ENCODE peak calls at places on chromosomes 7 and 10, in eight cellular contexts. L, D, S, Y, J, F, X and O are unnamed samples.

GRCh38 chr7:988963-989529 is 6.1 kb downstream of the CYP2W1 start:
- DNase-seq in L (no peak), D (no peak), S (no peak), Y (no peak), J (no peak), F (no peak), X (no peak), O (no peak)

GRCh38 chr10:75067272-75067671 is 44.2 kb upstream of the SAMD8 start:
- DNase-seq in L (no peak), D (no peak), S (no peak), Y (no peak), J (no peak), F (no peak), X (no peak), O (no peak)

GRCh38 chr7:4882169-4882741 is 1.3 kb downstream of the RADIL start:
- DNase-seq in L (no peak), D (peak; percentile 61), S (peak; percentile 29), Y (peak; percentile 28), J (no peak), F (no peak), X (no peak), O (no peak)

GRCh38 chr7:100584677-100585510 is 1.0 kb downstream of the LRCH4 start:
- DNase-seq in L (no peak), D (peak; percentile 82), S (peak; percentile 75), Y (peak; percentile 65), J (peak; percentile 77), F (no peak), X (no peak), O (peak; percentile 51)

GRCh38 chr10:72690071-72690755 is 1.7 kb upstream of the MCU start:
- DNase-seq in L (no peak), D (no peak), S (no peak), Y (no peak), J (no peak), F (no peak), X (no peak), O (no peak)

GRCh38 chr10:57955076-57955475 is 312.6 kb downstream of the IPMK start:
- DNase-seq in L (no peak), D (peak; percentile 80), S (no peak), Y (no peak), J (peak; percentile 55), F (no peak), X (no peak), O (peak; percentile 67)

GRCh38 chr10:103044942-103045489 is 126.9 kb downstream of the CNNM2 start:
- DNase-seq in L (no peak), D (peak; percentile 88), S (no peak), Y (no peak), J (no peak), F (no peak), X (no peak), O (no peak)

GRCh38 chr10:80144302-80145131 is 12.0 kb downstream of the PLAC9 start:
- DNase-seq in L (peak; percentile 55), D (no peak), S (peak; percentile 51), Y (no peak), J (peak; percentile 11), F (peak; percentile 52), X (peak; percentile 4), O (no peak)

GRCh38 chr7:66013938-66014337 is 31.9 kb upstream of the GUSB start:
- DNase-seq in L (no peak), D (peak; percentile 50), S (no peak), Y (peak; percentile 45), J (no peak), F (no peak), X (no peak), O (peak; percentile 26)

GRCh38 chr10:48670978-48671913 is 13.4 kb upstream of the WDFY4 start:
- DNase-seq in L (peak; percentile 93), D (no peak), S (no peak), Y (no peak), J (no peak), F (no peak), X (peak; percentile 50), O (no peak)

GRCh38 chr7:155344618-155345433 is 47.1 kb downstream of the INSIG1 start:
- DNase-seq in L (peak; percentile 83), D (peak; percentile 48), S (peak; percentile 99), Y (peak; percentile 91), J (peak; percentile 60), F (peak; percentile 93), X (peak; percentile 82), O (peak; percentile 41)

GRCh38 chr7:81007053-81007452 is 88.2 kb upstream of the SEMA3C start:
- DNase-seq in L (no peak), D (peak; percentile 32), S (no peak), Y (no peak), J (no peak), F (no peak), X (no peak), O (no peak)

GRCh38 chr10:98967601-98968000 is 268.1 kb downstream of the HPSE2 start:
- DNase-seq in L (no peak), D (peak; percentile 8), S (no peak), Y (no peak), J (no peak), F (no peak), X (no peak), O (no peak)

GRCh38 chr7:108114117-108114841 is 15.9 kb downstream of the LAMB4 start:
- DNase-seq in L (peak; percentile 14), D (no peak), S (no peak), Y (peak; percentile 25), J (peak; percentile 16), F (no peak), X (no peak), O (peak; percentile 38)

GRCh38 chr7:84218681-84219080 is 24.1 kb upstream of the SEMA3A start:
- DNase-seq in L (no peak), D (peak; percentile 40), S (no peak), Y (no peak), J (peak; percentile 22), F (no peak), X (no peak), O (peak; percentile 49)

GRCh38 chr7:116621649-116622048 is 50.3 kb upstream of the MET start:
- DNase-seq in L (no peak), D (no peak), S (no peak), Y (no peak), J (no peak), F (no peak), X (no peak), O (no peak)

GRCh38 chr7:31758770-31759169 is 71.8 kb downstream of the PPP1R17 start:
- DNase-seq in L (no peak), D (no peak), S (no peak), Y (no peak), J (no peak), F (no peak), X (no peak), O (no peak)

GRCh38 chr10:14688606-14689005 is 86.1 kb downstream of the FAM107B start:
- DNase-seq in L (no peak), D (peak; percentile 85), S (no peak), Y (no peak), J (no peak), F (no peak), X (no peak), O (no peak)

GRCh38 chr7:67738145-67738544 is 741.5 kb downstream of the TYW1 start:
- DNase-seq in L (no peak), D (no peak), S (no peak), Y (no peak), J (no peak), F (no peak), X (no peak), O (no peak)

GRCh38 chr10:127117125-127117524 is 79.3 kb downstream of the INSYN2A start:
- DNase-seq in L (no peak), D (peak; percentile 57), S (peak; percentile 25), Y (peak; percentile 80), J (peak; percentile 31), F (no peak), X (peak; percentile 4), O (peak; percentile 14)

GRCh38 chr7:88546808-88547207 is 212.7 kb upstream of the ZNF804B start:
- DNase-seq in L (peak; percentile 1), D (peak; percentile 13), S (peak; percentile 50), Y (peak; percentile 58), J (peak; percentile 66), F (peak; percentile 3), X (no peak), O (peak; percentile 39)

GRCh38 chr10:112843623-112844022 is 106.4 kb upstream of the TCF7L2 start:
- DNase-seq in L (no peak), D (no peak), S (peak; percentile 61), Y (no peak), J (no peak), F (no peak), X (no peak), O (no peak)

GRCh38 chr10:17375936-17376584 is 78.3 kb downstream of the ST8SIA6 start:
- DNase-seq in L (no peak), D (no peak), S (peak; percentile 31), Y (peak; percentile 56), J (no peak), F (peak; percentile 20), X (no peak), O (no peak)

GRCh38 chr7:128389085-128389814 is 20.5 kb downstream of the IMPDH1 start:
- DNase-seq in L (no peak), D (no peak), S (peak; percentile 41), Y (no peak), J (no peak), F (no peak), X (no peak), O (no peak)

GRCh38 chr7:2272031-2272430 is 30.0 kb downstream of the NUDT1 start:
- DNase-seq in L (no peak), D (no peak), S (no peak), Y (no peak), J (no peak), F (no peak), X (no peak), O (no peak)

GRCh38 chr10:112766636-112767035 is 183.4 kb upstream of the TCF7L2 start:
- DNase-seq in L (no peak), D (no peak), S (no peak), Y (no peak), J (no peak), F (no peak), X (no peak), O (peak; percentile 65)

GRCh38 chr10:85888559-85888958 is 478.0 kb downstream of the GRID1 start:
- DNase-seq in L (no peak), D (no peak), S (no peak), Y (no peak), J (no peak), F (no peak), X (no peak), O (no peak)

GRCh38 chr10:132186488-132187413 is at the start of gene DPYSL4:
- DNase-seq in L (no peak), D (peak; percentile 9), S (peak; percentile 94), Y (no peak), J (no peak), F (peak; percentile 72), X (peak; percentile 30), O (no peak)

GRCh38 chr7:105719395-105719794 is 138.1 kb upstream of the EFCAB10 start:
- DNase-seq in L (no peak), D (no peak), S (no peak), Y (no peak), J (no peak), F (no peak), X (no peak), O (no peak)

GRCh38 chr7:136030867-136031318 is 53.7 kb upstream of the MTPN start:
- DNase-seq in L (no peak), D (no peak), S (no peak), Y (no peak), J (no peak), F (no peak), X (no peak), O (peak; percentile 66)

GRCh38 chr7:30896783-30897617 is 14.7 kb upstream of the AQP1 start:
- DNase-seq in L (no peak), D (no peak), S (peak; percentile 91), Y (no peak), J (no peak), F (no peak), X (no peak), O (no peak)

GRCh38 chr10:63878428-63878827 is 357.2 kb downstream of the REEP3 start:
- DNase-seq in L (no peak), D (no peak), S (no peak), Y (no peak), J (no peak), F (no peak), X (no peak), O (no peak)

GRCh38 chr10:103281753-103282152 is 4.8 kb downstream of the INA start:
- DNase-seq in L (no peak), D (no peak), S (peak; percentile 13), Y (peak; percentile 37), J (no peak), F (no peak), X (no peak), O (no peak)

GRCh38 chr7:44617225-44617885 is 10.9 kb downstream of the OGDH start:
- DNase-seq in L (no peak), D (peak; percentile 76), S (no peak), Y (no peak), J (peak; percentile 43), F (no peak), X (no peak), O (peak; percentile 70)